ENCODE peak calls at places on chromosomes 1 and 21, in four cellular contexts. F is K562, K is H1, U is HepG2. C is an unnamed sample.

GRCh38 chr1:61497013-61497412 is 227.9 kb downstream of the TM2D1 start:
- DNase-seq in K (no peak), F (no peak), U (no peak), C (no peak)

GRCh38 chr1:198612471-198613265 is 26.2 kb upstream of the PTPRC start:
- DNase-seq in K (no peak), F (no peak), U (no peak), C (no peak)

GRCh38 chr1:38587734-38588133 is 271.8 kb downstream of the RRAGC start:
- DNase-seq in K (no peak), F (no peak), U (no peak), C (no peak)

GRCh38 chr1:5632814-5633213 is 359.4 kb downstream of the NPHP4 start:
- DNase-seq in K (no peak), F (no peak), U (no peak), C (no peak)

GRCh38 chr1:30323841-30324240 is 399.5 kb downstream of the MATN1 start:
- DNase-seq in K (peak), U (no peak), F (no peak), C (no peak)

GRCh38 chr21:14617836-14618235 is 71.7 kb upstream of the SAMSN1 start:
- DNase-seq in F (no peak), U (no peak), K (no peak), C (no peak)

GRCh38 chr1:169113613-169114119 is 7.2 kb downstream of the ATP1B1 start:
- DNase-seq in K (no peak), F (no peak), U (peak), C (peak)

GRCh38 chr1:40931601-40932000 is 47.9 kb upstream of the CTPS1 start:
- DNase-seq in U (no peak), K (no peak), F (no peak), C (no peak)

GRCh38 chr1:38173157-38173831 is 126.7 kb upstream of the POU3F1 start:
- DNase-seq in U (no peak), F (no peak), K (no peak), C (no peak)

GRCh38 chr1:18865176-18865575 is 5.7 kb upstream of the TAS1R2 start:
- DNase-seq in U (no peak), F (no peak), K (no peak), C (no peak)

GRCh38 chr1:46094454-46094853 is 38.0 kb downstream of the PIK3R3 start:
- DNase-seq in K (no peak), U (no peak), F (no peak), C (no peak)

DNA sequence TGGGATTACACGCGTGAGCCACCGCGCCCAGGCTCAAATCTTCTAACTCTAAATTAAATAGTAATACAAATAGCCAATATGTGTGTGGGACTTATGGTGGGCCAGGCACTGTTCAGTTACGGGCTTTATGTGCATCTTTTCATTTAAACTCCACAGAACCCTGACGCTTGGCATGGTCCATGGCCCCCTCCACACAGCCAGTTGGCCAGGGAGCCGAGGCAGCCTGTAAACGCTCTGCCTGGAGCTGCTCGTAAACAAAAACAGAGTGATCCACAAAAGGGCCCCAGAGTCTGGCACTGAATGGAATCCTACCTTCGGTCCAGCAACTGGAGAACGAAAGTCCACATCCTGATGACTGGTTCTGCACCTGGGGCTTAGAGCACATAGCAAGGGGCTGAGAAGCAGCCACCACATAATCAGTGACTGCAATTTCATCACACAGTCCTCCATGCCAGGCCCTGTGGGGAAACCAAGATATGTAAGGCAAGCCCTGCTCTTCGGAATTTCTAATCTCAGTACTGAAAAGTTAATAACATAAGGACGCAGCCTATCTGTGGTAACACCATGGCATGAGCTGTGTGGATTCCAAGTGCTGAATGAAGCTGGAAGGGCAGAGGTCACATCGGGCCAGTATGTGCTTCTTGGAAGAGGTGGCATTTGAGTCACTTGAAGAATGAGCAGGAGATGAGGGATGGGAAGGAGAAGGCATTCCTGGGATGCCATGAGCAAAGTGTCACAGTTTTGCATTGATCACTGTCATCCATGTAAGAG is 13.5 kb upstream of the ADAMTSL4 start:
- DNase-seq in F (no peak), U (no peak), K (no peak), C (peak)
- TF ChIP-seq RAD21 in F (no peak), U (no peak), K (no peak), C (no peak)

GRCh38 chr1:210654176-210654786 is 325.6 kb downstream of the HHAT start:
- DNase-seq in U (no peak), F (no peak), K (no peak), C (peak)
- TF ChIP-seq RNF2 in U (no peak), F (no peak), K (no peak), C (no peak)

DNA sequence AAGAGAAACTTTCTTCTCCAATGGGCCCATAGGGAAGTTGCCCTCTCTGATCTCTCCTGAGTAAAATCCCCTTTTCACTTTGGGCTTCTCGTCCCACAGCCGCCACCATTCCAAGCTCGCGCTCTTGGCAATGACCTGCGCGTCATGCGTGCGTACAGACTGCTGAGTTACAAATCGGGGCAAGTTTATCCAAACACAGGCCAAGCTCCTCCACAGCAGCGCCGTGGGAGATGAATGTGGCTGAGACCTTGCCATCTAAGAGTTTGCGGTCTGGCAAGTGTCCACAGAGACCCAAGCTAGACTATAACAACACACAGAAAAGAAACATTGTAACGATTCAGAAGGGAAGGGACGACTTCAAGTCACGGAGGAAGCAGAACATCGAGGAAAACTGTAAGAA is 116.3 kb upstream of the SOD1 start:
- DNase-seq in K (no peak), F (no peak), U (no peak), C (no peak)
- TF ChIP-seq RAD21 in K (no peak), F (no peak), U (no peak), C (no peak)

DNA sequence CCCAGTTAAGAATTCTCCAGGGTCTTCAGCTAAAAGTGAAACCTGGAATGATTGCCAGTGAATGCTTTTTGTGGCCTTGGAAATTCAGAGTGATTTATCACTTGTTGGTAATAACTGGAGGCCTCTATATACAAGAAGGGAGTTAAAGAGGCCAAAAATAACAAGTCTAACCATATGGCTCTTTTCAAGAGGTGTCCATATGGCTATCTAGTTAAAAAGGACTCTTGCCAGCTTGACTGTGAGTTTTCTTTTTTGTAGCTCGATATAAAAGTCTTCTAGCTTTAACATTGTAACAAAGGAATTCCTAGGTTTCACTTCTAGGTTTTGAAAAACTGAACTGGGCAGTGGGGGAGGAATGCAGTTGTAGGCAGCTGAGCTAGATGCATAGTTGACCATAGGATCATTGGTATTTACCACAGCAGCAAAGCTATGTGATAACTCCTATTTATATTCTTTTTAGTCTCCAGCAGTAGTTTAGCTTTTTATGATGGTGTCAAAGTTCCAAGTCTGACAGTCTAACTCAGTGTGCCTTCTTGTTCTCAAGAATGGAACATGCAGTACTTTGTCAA is 44.4 kb downstream of the CACHD1 start:
- DNase-seq in F (no peak), K (no peak), U (no peak), C (no peak)
- TF ChIP-seq RNF2 in F (no peak), K (no peak), U (no peak), C (no peak)

C was measured in A549.